ENCODE peak calls at places on chromosomes 5 and 9, in four cellular contexts. One of them, this sample, is unnamed.

GRCh38 chr5:35634326-35634725 is 16.7 kb downstream of the SPEF2 start:
- DNase-seq in left ventricle myocardium inferior: no peak
- DNase-seq in RWPE1: no peak
- DNase-seq in suprapubic skin: no peak
- DNase-seq in this sample: no peak

GRCh38 chr5:90909091-90909503 is 350.5 kb downstream of the ADGRV1 start:
- DNase-seq in left ventricle myocardium inferior: no peak
- DNase-seq in RWPE1: no peak
- DNase-seq in suprapubic skin: no peak
- DNase-seq in this sample: no peak

GRCh38 chr5:147483197-147483790 is 26.6 kb downstream of the DPYSL3 start:
- DNase-seq in left ventricle myocardium inferior: no peak
- DNase-seq in RWPE1: no peak
- DNase-seq in suprapubic skin: no peak
- DNase-seq in this sample: no peak

GRCh38 chr9:4987996-4988421 is 2.9 kb downstream of the JAK2 start:
- DNase-seq in left ventricle myocardium inferior: no peak
- DNase-seq in RWPE1: no peak
- DNase-seq in suprapubic skin: no peak
- DNase-seq in this sample: peak

GRCh38 chr5:31096238-31096865 is 97.1 kb upstream of the CDH6 start:
- DNase-seq in left ventricle myocardium inferior: no peak
- DNase-seq in RWPE1: peak
- DNase-seq in suprapubic skin: no peak
- DNase-seq in this sample: no peak

GRCh38 chr5:61486476-61486875 is 154.4 kb downstream of the ZSWIM6 start:
- DNase-seq in left ventricle myocardium inferior: no peak
- DNase-seq in RWPE1: no peak
- DNase-seq in suprapubic skin: no peak
- DNase-seq in this sample: no peak

GRCh38 chr5:132427285-132428146 is 58.0 kb downstream of the SLC22A5 start:
- DNase-seq in left ventricle myocardium inferior: peak
- DNase-seq in RWPE1: no peak
- DNase-seq in suprapubic skin: no peak
- DNase-seq in this sample: no peak

GRCh38 chr5:181260720-181261319 is at the start of gene TRIM52:
- DNase-seq in left ventricle myocardium inferior: peak
- DNase-seq in RWPE1: peak
- DNase-seq in suprapubic skin: peak
- DNase-seq in this sample: no peak

GRCh38 chr9:111179577-111179976 is 141.3 kb upstream of the LPAR1 start:
- DNase-seq in left ventricle myocardium inferior: peak
- DNase-seq in RWPE1: no peak
- DNase-seq in suprapubic skin: no peak
- DNase-seq in this sample: no peak

GRCh38 chr5:149450199-149450598 is 71.1 kb upstream of the IL17B start:
- DNase-seq in left ventricle myocardium inferior: peak
- DNase-seq in RWPE1: no peak
- DNase-seq in suprapubic skin: no peak
- DNase-seq in this sample: no peak
- H3K27ac ChIP-seq in left ventricle myocardium inferior: peak
- H3K27ac ChIP-seq in RWPE1: peak
- H3K27ac ChIP-seq in suprapubic skin: peak
- H3K27ac ChIP-seq in this sample: peak

DNA sequence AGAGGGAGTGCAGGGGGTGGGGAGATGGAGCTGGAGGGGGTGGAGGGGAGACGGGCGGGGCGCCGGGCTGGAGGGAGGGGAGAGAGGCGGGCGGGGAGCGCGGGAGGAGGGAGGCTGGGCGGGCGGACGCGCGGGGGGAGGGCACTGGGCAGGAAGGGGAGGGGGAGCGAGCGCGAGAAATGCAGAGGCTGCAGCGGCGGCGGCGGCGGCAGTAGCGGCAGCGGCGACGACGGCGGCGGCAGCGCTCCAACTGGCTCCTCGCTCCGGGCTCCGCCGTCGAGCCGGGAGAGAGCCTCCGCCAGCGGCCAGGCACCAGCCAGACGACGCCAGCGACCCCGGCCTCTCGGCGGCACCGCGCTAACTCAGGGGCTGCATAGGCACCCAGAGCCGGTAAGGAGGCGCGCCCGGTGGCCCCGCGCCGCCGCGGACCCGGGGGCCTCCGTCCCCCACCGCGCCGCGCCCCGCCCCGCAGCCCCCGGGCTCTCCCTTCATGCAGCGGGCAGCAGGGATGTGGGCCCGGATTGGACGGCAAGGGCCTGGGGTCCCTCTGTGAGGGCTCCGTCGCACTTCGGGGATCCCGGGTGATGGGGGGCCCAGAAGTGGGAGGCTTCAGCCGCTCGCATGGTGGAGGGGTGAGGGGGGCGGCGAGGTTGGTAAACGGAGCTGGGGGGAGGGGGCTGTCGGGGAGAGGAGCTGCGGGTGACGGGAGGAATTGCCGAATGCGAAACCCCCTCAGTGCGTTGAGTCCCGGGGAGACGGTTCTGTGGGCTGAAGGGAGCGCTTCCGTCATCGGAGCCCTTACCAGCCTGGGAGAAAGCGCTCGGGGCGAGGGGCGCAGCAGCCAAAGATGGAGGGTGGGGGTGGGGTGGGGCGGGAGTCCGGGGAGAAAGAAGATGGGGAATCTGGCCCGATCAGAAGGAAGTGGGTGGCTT is at the start of gene BASP1:
- DNase-seq in left ventricle myocardium inferior: peak
- DNase-seq in RWPE1: peak
- DNase-seq in suprapubic skin: peak
- DNase-seq in this sample: peak
- H3K27ac ChIP-seq in left ventricle myocardium inferior: peak
- H3K27ac ChIP-seq in RWPE1: peak
- H3K27ac ChIP-seq in suprapubic skin: peak
- H3K27ac ChIP-seq in this sample: peak

GRCh38 chr5:143401253-143401845 is 2.1 kb downstream of the NR3C1 start:
- DNase-seq in left ventricle myocardium inferior: no peak
- DNase-seq in RWPE1: no peak
- DNase-seq in suprapubic skin: no peak
- DNase-seq in this sample: no peak
- H3K27ac ChIP-seq in left ventricle myocardium inferior: peak
- H3K27ac ChIP-seq in RWPE1: no peak
- H3K27ac ChIP-seq in suprapubic skin: peak
- H3K27ac ChIP-seq in this sample: peak

DNA sequence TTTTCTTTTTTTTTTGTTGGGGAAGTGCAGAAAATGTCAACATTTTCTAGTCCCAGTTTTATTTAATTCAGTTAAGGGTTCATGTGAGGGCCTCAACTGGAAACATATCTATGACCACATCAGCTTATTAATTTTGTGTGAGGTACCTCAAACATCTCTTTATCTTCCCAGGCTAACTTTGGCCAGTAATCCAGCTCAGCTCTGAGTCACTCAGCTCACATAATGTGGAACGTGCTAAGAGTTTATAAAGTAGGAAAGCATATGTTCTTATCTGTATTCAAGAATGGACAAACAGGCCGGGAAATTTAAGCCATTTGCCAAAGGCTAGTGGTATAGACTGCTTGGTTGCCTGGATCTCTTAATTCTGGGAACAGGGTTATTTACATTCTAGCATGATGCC is 118.4 kb downstream of the INSYN2B start:
- DNase-seq in left ventricle myocardium inferior: no peak
- DNase-seq in RWPE1: no peak
- DNase-seq in suprapubic skin: no peak
- DNase-seq in this sample: no peak
- H3K27ac ChIP-seq in left ventricle myocardium inferior: no peak
- H3K27ac ChIP-seq in RWPE1: no peak
- H3K27ac ChIP-seq in suprapubic skin: no peak
- H3K27ac ChIP-seq in this sample: no peak

DNA sequence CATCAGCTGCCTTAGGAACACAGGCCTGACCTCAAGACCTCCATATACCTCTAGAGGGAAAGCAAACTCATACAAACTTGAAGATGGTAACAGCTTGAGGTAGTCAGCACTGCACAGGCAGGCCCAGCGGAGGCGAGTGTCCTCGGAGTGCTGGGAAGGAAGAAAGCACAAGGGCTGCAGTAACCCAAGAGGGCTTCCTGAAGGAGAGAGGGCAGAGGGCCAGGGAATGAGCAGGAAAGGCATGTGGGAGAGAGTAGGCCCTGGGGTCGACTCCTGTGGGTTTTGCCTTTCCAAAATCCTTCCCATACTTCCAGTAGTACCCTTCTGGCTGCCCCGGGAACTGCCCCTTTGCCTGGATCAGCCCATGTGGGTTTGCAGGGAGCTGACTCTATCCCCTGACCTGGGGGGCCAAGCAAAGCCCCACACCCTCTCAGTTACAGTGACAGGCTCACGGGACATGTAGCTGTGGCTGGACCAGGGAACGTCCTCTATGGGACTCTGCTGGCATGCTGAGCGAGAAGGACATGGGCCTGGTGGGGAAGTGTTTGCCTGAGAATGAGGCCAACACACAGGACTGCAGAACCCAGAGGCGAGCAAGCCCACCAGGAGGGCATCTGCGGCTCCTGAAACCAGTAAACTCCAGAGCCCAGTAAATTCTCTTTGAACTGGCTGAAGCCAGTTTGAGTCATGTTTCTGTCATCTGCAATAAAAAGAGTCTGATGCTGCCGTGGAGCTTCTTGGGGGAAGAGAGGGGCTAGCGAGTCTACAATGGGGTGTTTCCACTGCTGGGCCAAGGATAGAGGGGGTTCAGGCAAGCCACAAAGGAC is 64.1 kb downstream of the COL23A1 start:
- DNase-seq in left ventricle myocardium inferior: no peak
- DNase-seq in RWPE1: no peak
- DNase-seq in suprapubic skin: peak
- DNase-seq in this sample: no peak
- H3K27ac ChIP-seq in left ventricle myocardium inferior: peak
- H3K27ac ChIP-seq in RWPE1: peak
- H3K27ac ChIP-seq in suprapubic skin: no peak
- H3K27ac ChIP-seq in this sample: no peak

DNA sequence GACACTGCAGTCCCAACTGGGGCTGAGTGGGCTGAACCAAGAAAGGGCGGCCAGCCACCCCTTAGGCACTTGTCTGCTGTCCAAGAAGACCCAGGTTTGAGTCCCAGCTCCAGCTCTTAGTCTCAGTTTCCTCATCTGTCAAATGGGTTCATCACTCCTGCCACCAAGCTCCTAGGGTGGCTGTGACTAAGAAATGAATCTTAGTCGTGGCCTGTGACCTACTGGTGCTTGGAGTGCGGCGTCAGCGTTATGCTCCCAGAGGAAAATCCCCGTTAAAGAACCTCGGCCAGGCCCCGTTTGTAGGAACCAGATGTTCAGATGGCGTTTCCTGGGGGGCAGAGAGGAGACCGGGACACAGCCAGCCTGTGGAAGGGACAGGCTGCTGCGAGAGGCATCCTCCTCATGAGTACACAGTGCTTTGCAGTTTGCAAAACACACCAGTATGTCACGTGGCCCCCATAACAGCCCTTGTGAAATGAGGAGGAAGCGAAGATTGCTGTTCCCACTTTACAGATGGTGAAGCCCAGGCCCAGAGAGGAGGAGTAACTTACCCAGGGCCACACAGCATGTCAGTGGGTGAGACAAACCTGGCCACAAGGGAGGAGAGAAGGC is 3.3 kb downstream of the FIBCD1 start:
- DNase-seq in left ventricle myocardium inferior: no peak
- DNase-seq in RWPE1: no peak
- DNase-seq in suprapubic skin: no peak
- DNase-seq in this sample: no peak
- H3K27ac ChIP-seq in left ventricle myocardium inferior: no peak
- H3K27ac ChIP-seq in RWPE1: peak
- H3K27ac ChIP-seq in suprapubic skin: no peak
- H3K27ac ChIP-seq in this sample: no peak

This sample was measured in caudate nucleus.